ENCODE peak calls at places on chromosomes 2 and 18, in four cellular contexts. U is CD4-positive, CD25-positive, alpha-beta regulatory T cell; X is aorta; Q is psoas muscle. S is an unnamed sample.

GRCh38 chr2:240220371-240220770 is 79.9 kb upstream of the OTOS start:
- DNase-seq in U (no peak), X (peak; percentile 4), Q (no peak), S (no peak)

GRCh38 chr2:207762146-207762545 is 7.6 kb downstream of the FZD5 start:
- DNase-seq in U (no peak), X (no peak), Q (no peak), S (no peak)

GRCh38 chr18:332721-333513 is 65.1 kb upstream of the THOC1 start:
- DNase-seq in U (no peak), X (no peak), Q (peak; percentile 50), S (no peak)

GRCh38 chr2:144995482-144995881 is 475.6 kb upstream of the ZEB2 start:
- DNase-seq in U (no peak), X (no peak), Q (no peak), S (no peak)

GRCh38 chr2:71934595-71935263 is 212.9 kb downstream of the CYP26B1 start:
- DNase-seq in U (no peak), X (peak; percentile 82), Q (peak; percentile 68), S (peak; percentile 98)

GRCh38 chr18:63105636-63106316 is 213.8 kb downstream of the BCL2 start:
- DNase-seq in U (no peak), X (no peak), Q (no peak), S (no peak)

GRCh38 chr18:72089432-72089831 is 454.7 kb downstream of the CBLN2 start:
- DNase-seq in U (no peak), X (no peak), Q (no peak), S (no peak)

GRCh38 chr2:188130317-188130716 is 161.4 kb upstream of the GULP1 start:
- DNase-seq in U (no peak), X (no peak), Q (no peak), S (no peak)

GRCh38 chr2:41966431-41966893 is 81.4 kb upstream of the PKDCC start:
- DNase-seq in U (no peak), X (peak; percentile 98), Q (peak; percentile 92), S (peak; percentile 99)

GRCh38 chr18:31942301-31942998 is 478 bp downstream of the TRAPPC8 start:
- DNase-seq in U (peak; percentile 50), X (peak; percentile 80), Q (peak; percentile 37), S (peak; percentile 36)

GRCh38 chr18:49072524-49072934 is 121.8 kb upstream of the SMAD7 start:
- DNase-seq in U (no peak), X (no peak), Q (no peak), S (no peak)

GRCh38 chr2:98458207-98458606 is 13.5 kb downstream of the INPP4A start:
- DNase-seq in U (peak; percentile 73), X (no peak), Q (no peak), S (no peak)

GRCh38 chr18:79639072-79639829 is 40.4 kb upstream of the CTDP1 start:
- DNase-seq in U (no peak), X (no peak), Q (no peak), S (no peak)

GRCh38 chr2:135802350-135802749 is 34.6 kb downstream of the LCT start:
- DNase-seq in U (no peak), X (no peak), Q (no peak), S (no peak)

GRCh38 chr2:159875083-159875482 is 77.1 kb upstream of the CD302 start:
- DNase-seq in U (peak; percentile 28), X (no peak), Q (peak; percentile 21), S (no peak)

GRCh38 chr2:47656715-47657600 is 126.0 kb upstream of the MSH6 start:
- DNase-seq in U (no peak), X (no peak), Q (no peak), S (no peak)

GRCh38 chr2:169676850-169677249 is 17.4 kb downstream of the CFAP210 start:
- DNase-seq in U (no peak), X (no peak), Q (no peak), S (no peak)

GRCh38 chr2:84838434-84839145 is 42.3 kb downstream of the TRABD2A start:
- DNase-seq in U (no peak), X (no peak), Q (no peak), S (no peak)

GRCh38 chr2:214989187-214989586 is 149.2 kb downstream of the ABCA12 start:
- DNase-seq in U (no peak), X (no peak), Q (no peak), S (no peak)

GRCh38 chr2:20356042-20356441 is 5.4 kb upstream of the PUM2 start:
- DNase-seq in U (no peak), X (no peak), Q (no peak), S (peak; percentile 86)

GRCh38 chr2:180823546-180824141 is 156.8 kb upstream of the UBE2E3 start:
- DNase-seq in U (no peak), X (no peak), Q (no peak), S (no peak)

GRCh38 chr2:230767862-230768388 is 55.3 kb downstream of the CAB39 start:
- DNase-seq in U (no peak), X (no peak), Q (no peak), S (no peak)
- H3K36me3 ChIP-seq in U (peaks cover 35% of the 10 kb centered on the region), X (no peaks in the 10 kb centered on the region), Q (peaks cover 20% of the 10 kb centered on the region), S (peaks cover 59% of the 10 kb centered on the region)

GRCh38 chr2:238256111-238256510 is 16.3 kb upstream of the HES6 start:
- DNase-seq in U (no peak), X (no peak), Q (no peak), S (no peak)

GRCh38 chr2:238256594-238257104 is 16.8 kb upstream of the HES6 start:
- DNase-seq in U (peak; percentile 89), X (peak; percentile 81), Q (peak; percentile 79), S (peak; percentile 77)

GRCh38 chr2:238254095-238254494 is 14.3 kb upstream of the HES6 start:
- DNase-seq in U (no peak), X (peak; percentile 49), Q (no peak), S (no peak)

GRCh38 chr2:238255636-238256035 is 15.8 kb upstream of the HES6 start:
- DNase-seq in U (no peak), X (peak; percentile 38), Q (peak; percentile 4), S (no peak)

GRCh38 chr2:238255146-238255545 is 15.3 kb upstream of the HES6 start:
- DNase-seq in U (no peak), X (peak; percentile 59), Q (no peak), S (no peak)
- H3K36me3 ChIP-seq in U (peaks cover 32% of the 10 kb centered on the region), X (peaks cover 3% of the 10 kb centered on the region), Q (peaks cover 100% of the 10 kb centered on the region), S (peaks cover 4% of the 10 kb centered on the region)

DNA sequence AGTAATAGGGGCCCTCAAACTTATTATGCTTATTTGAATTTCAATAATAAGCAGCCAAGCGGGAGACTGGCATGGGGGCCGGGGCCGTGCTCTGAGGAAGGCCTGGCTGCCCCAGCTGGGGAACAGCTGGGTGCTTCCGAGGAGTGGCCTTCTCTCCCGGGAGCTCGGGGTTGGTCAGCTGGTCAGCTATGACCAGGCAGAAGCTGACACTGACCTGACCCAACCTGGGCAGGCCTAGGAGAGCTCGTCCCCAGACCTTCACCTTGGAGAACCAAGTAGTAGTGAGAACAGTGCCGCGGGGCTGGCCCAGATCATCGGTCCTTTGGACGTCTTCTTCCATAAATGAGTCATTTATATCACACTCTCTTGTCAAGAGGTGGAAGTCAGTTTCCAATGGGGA is 36.1 kb downstream of the RRM2 start:
- DNase-seq in U (no peak), X (no peak), Q (no peak), S (no peak)
- H3K36me3 ChIP-seq in U (no peaks in the 10 kb centered on the region), X (no peaks in the 10 kb centered on the region), Q (no peaks in the 10 kb centered on the region), S (peaks cover 7% of the 10 kb centered on the region)

GRCh38 chr2:73770725-73771124 is 9.2 kb downstream of the DUSP11 start:
- DNase-seq in U (no peak), X (no peak), Q (no peak), S (no peak)
- H3K36me3 ChIP-seq in U (peaks cover 83% of the 10 kb centered on the region), X (peaks cover 8% of the 10 kb centered on the region), Q (peaks cover 92% of the 10 kb centered on the region), S (peaks cover 64% of the 10 kb centered on the region)

GRCh38 chr2:15606481-15607441 is 15.1 kb downstream of the DDX1 start:
- DNase-seq in U (no peak), X (no peak), Q (no peak), S (no peak)

GRCh38 chr2:15607709-15608391 is 16.2 kb downstream of the DDX1 start:
- DNase-seq in U (no peak), X (no peak), Q (no peak), S (no peak)

GRCh38 chr2:15610430-15610952 is 18.8 kb downstream of the DDX1 start:
- DNase-seq in U (no peak), X (no peak), Q (no peak), S (no peak)

GRCh38 chr2:15609341-15610042 is 17.8 kb downstream of the DDX1 start:
- DNase-seq in U (no peak), X (no peak), Q (no peak), S (no peak)

DNA sequence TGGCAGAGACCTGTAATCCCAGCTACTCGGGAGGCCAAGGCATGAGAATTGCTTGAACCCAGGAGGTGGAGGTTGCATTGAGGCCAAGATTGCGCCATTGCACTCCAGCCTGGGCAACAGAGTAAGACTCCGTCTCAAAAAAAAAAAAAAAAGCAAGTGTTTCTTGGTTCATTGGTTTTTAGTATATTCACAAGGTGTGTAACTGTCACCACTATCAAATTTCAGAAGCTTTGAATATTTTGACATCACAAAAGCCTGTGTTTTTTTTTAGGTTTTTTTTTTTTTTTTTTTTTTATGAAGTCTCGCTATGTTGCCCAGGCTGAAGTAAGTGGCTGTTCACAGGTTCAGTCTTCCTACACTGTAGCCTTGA is 16.7 kb downstream of the DDX1 start:
- DNase-seq in U (no peak), X (no peak), Q (no peak), S (no peak)
- H3K36me3 ChIP-seq in U (peaks cover 75% of the 10 kb centered on the region), X (peaks cover 5% of the 10 kb centered on the region), Q (peaks cover 78% of the 10 kb centered on the region), S (peaks cover 69% of the 10 kb centered on the region)

DNA sequence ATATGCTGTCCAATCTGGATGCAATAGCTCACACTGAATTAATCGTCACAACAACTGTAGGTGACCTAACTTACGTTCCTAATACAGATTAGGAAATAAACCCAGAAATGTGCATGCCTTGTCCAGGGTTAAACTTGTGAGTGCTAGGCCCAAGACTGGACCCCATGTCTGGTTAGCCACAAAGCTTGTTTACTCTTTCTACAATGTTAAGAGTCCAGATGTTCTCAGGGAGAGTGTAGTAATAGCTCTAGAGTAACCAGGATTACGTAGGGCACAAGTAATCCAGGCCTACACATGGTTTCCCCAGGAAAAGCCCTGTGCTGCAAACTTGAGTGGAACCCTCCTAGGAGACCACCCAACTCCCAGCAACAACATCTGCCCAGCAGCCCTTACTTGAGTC is 26.2 kb downstream of the TRIB2 start:
- DNase-seq in U (no peak), X (no peak), Q (no peak), S (no peak)
- H3K36me3 ChIP-seq in U (peaks cover 54% of the 10 kb centered on the region), X (peaks cover 2% of the 10 kb centered on the region), Q (peaks cover 41% of the 10 kb centered on the region), S (peaks cover 58% of the 10 kb centered on the region)

GRCh38 chr18:45559258-45559657 is 56.0 kb upstream of the SLC14A2 start:
- DNase-seq in U (no peak), X (no peak), Q (no peak), S (no peak)
- H3K36me3 ChIP-seq in U (no peaks in the 10 kb centered on the region), X (no peaks in the 10 kb centered on the region), Q (no peaks in the 10 kb centered on the region), S (no peaks in the 10 kb centered on the region)

DNA sequence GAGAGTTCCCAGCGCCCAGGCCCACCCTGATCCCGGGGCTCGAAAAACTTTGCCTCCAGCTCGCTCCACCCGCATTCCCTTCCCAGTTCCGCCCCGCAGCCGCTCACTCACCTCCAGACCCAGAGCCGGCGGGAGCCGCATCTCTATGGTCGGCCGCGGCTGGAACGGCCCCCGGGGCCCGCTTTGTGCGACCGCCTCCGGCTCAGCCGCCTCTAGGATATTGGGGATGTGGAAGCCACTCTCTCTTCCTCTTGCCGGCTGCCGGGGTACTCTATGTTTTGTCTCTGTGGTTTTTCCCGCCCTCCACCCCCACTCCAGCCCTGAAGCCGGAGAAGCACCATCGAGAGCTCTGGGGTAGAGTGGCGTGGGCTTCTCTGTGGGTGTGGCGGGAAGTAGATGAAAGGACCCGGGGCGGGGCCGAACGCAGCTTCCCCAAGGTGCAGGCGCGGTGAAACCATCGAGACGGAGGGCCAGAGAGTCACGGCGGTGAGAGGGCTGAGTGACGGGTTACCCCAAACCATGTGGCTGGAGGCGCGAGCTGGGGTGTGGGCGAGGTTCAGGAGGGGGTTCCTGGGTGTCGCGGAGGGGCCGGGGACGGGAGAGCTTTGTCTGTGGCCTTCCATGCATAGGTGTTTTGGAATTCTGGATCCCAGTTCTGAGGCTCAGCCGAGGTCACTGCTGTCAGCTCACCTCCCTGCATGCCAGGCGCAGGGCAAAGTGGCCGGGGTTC is at the start of the genes BCS1L and ZNF142:
- DNase-seq in U (peak; percentile 96), X (peak; percentile 97), Q (peak; percentile 93), S (peak; percentile 94)
- H3K36me3 ChIP-seq in U (peaks cover 44% of the 10 kb centered on the region), X (peaks cover 2% of the 10 kb centered on the region), Q (peaks cover 71% of the 10 kb centered on the region), S (peaks cover 61% of the 10 kb centered on the region)